ENCODE peak calls at places on chromosome X, in seven cellular contexts. E is mesenchymal stem cell, C is neuronal stem cell, N is IMR-90, J is H9, P is trophoblast cell, L is H1. Y is an unnamed sample.

GRCh38 chrX:45164021-45164621 is 36.6 kb downstream of the DIPK2B start:
- DNase-seq in P (no peak), J (no peak), L (no peak), C (no peak), E (no peak), N (no peak), Y (no peak)

GRCh38 chrX:75957107-75957610 is 172.1 kb upstream of the MAGEE2 start:
- DNase-seq in L (no peak), P (no peak), E (no peak), N (no peak), J (no peak), C (no peak), Y (peak)

GRCh38 chrX:121254336-121254735 is 206.9 kb downstream of the GLUD2 start:
- DNase-seq in C (no peak), J (peak), P (no peak), N (no peak), L (no peak), E (no peak), Y (peak)

GRCh38 chrX:107565916-107566602 is 62.3 kb upstream of the PRPS1 start:
- DNase-seq in P (no peak), E (peak), C (peak), L (no peak), N (peak), J (peak), Y (peak)

GRCh38 chrX:105975382-105975781 is 63.1 kb downstream of the SERPINA7 start:
- DNase-seq in P (peak), N (peak), C (peak), J (no peak), L (no peak), E (peak), Y (peak)

GRCh38 chrX:12824944-12825343 is 33.7 kb downstream of the PRPS2 start:
- DNase-seq in C (no peak), P (no peak), L (no peak), J (no peak), N (no peak), E (no peak), Y (peak)

GRCh38 chrX:134642394-134642793 is 15.9 kb downstream of the PLAC1 start:
- DNase-seq in P (no peak), L (no peak), N (no peak), E (no peak), C (no peak), J (no peak), Y (no peak)

GRCh38 chrX:63428348-63428747 is 77.2 kb upstream of the SPIN4 start:
- DNase-seq in E (no peak), C (no peak), P (peak), J (no peak), N (peak), L (no peak), Y (no peak)

GRCh38 chrX:9885150-9885549 is 82.0 kb upstream of the CLDN34 start:
- DNase-seq in P (peak), C (no peak), E (peak), L (peak), N (peak), J (peak), Y (peak)

GRCh38 chrX:72495041-72495440 is 77.6 kb downstream of the HDAC8 start:
- DNase-seq in J (no peak), L (no peak), P (no peak), C (no peak), N (no peak), E (no peak), Y (no peak)

GRCh38 chrX:65420154-65420553 is 114.4 kb downstream of the LAS1L start:
- DNase-seq in P (no peak), N (no peak), J (no peak), L (no peak), C (no peak), E (no peak), Y (no peak)

GRCh38 chrX:30735839-30736238 is 82.6 kb downstream of the GK start:
- DNase-seq in E (peak), L (peak), C (peak), P (peak), N (peak), J (peak), Y (peak)

GRCh38 chrX:153409414-153410101 is 1.7 kb upstream of the ZFP92 start:
- DNase-seq in L (no peak), E (no peak), P (peak), C (no peak), N (no peak), J (no peak), Y (no peak)

GRCh38 chrX:43707812-43708548 is 51.9 kb downstream of the MAOA start:
- DNase-seq in E (peak), N (no peak), C (no peak), P (no peak), J (no peak), L (no peak), Y (no peak)

GRCh38 chrX:123964155-123964554 is 2.6 kb downstream of the STAG2 start:
- DNase-seq in E (peak), L (no peak), C (no peak), P (no peak), J (no peak), N (peak), Y (peak)

GRCh38 chrX:96591418-96591817 is 93.2 kb upstream of the DIAPH2 start:
- DNase-seq in N (no peak), L (no peak), E (no peak), J (no peak), P (no peak), C (no peak), Y (no peak)

GRCh38 chrX:132219343-132219768 is at the start of gene RAP2C:
- DNase-seq in C (peak), J (peak), P (peak), E (peak), N (peak), L (peak), Y (peak)

GRCh38 chrX:72101597-72102037 is 30.1 kb downstream of the RTL5 start:
- DNase-seq in C (no peak), P (peak), N (no peak), J (peak), L (no peak), E (no peak), Y (peak)

GRCh38 chrX:48835524-48836329 is at the start of gene PCSK1N:
- DNase-seq in N (no peak), L (no peak), E (no peak), C (no peak), P (peak), J (peak), Y (peak)

GRCh38 chrX:49627030-49627777 is 28.4 kb downstream of the GAGE1 start:
- DNase-seq in E (no peak), J (peak), C (no peak), N (no peak), L (peak), P (peak), Y (peak)

GRCh38 chrX:103101280-103102042 is 8.5 kb upstream of the NXF3 start:
- DNase-seq in C (no peak), L (no peak), P (no peak), J (no peak), N (no peak), E (no peak), Y (peak)

GRCh38 chrX:103099706-103100105 is 6.8 kb upstream of the NXF3 start:
- DNase-seq in P (no peak), L (no peak), N (no peak), E (no peak), C (no peak), J (no peak), Y (no peak)

GRCh38 chrX:103098488-103098887 is 5.5 kb upstream of the NXF3 start:
- DNase-seq in J (no peak), N (no peak), L (no peak), E (no peak), C (no peak), P (no peak), Y (peak)

GRCh38 chrX:103100484-103100883 is 7.5 kb upstream of the NXF3 start:
- DNase-seq in L (no peak), C (no peak), J (no peak), N (no peak), E (no peak), P (no peak), Y (no peak)
- H2AK5ac ChIP-seq in L (no peak), C (no peak), J (no peak), N (no peak), E (no peak), P (no peak), Y (no peak)

DNA sequence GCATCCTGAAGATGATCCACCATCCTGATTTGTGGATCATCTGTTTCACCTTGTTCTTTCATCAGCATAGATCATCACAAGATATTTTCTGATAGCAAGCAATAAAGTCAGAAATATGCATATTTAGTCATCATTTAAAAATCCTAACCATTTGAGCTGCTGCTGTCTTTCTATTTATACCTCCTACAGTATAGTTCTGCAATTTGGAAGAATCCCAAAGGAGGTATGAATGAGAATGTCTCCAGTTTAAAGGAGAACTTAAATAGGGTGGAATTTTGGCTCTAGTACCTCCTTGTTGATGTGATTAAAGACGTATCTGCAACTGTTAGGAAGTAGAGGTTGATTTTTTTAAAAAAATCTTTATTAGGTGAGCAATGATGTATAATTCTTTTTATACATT is 7.6 kb downstream of the SLC25A14 start:
- DNase-seq in C (no peak), E (no peak), N (peak), L (no peak), P (peak), J (no peak), Y (no peak)
- H2AK5ac ChIP-seq in C (no peak), E (no peak), N (no peak), L (no peak), P (no peak), J (no peak), Y (no peak)

GRCh38 chrX:3256868-3257267 is 89.6 kb downstream of the MXRA5 start:
- DNase-seq in J (no peak), E (no peak), C (no peak), L (no peak), P (no peak), N (no peak), Y (no peak)

GRCh38 chrX:3250946-3251345 is 95.5 kb downstream of the MXRA5 start:
- DNase-seq in L (no peak), P (no peak), J (no peak), N (peak), E (no peak), C (no peak), Y (no peak)

GRCh38 chrX:3257471-3257870 is 89.0 kb downstream of the MXRA5 start:
- DNase-seq in L (no peak), C (no peak), J (no peak), E (no peak), N (no peak), P (no peak), Y (no peak)

GRCh38 chrX:3252744-3253143 is 93.7 kb downstream of the MXRA5 start:
- DNase-seq in P (peak), C (no peak), N (no peak), L (no peak), E (peak), J (no peak), Y (no peak)
- H2AK5ac ChIP-seq in P (no peak), C (no peak), N (peak), L (no peak), E (no peak), J (no peak), Y (no peak)

GRCh38 chrX:33721927-33722326 is 410.2 kb downstream of the FAM47A start:
- DNase-seq in L (no peak), P (no peak), N (no peak), J (no peak), C (no peak), E (no peak), Y (no peak)

GRCh38 chrX:33726281-33727160 is 405.6 kb downstream of the FAM47A start:
- DNase-seq in L (peak), C (no peak), J (peak), E (no peak), N (no peak), P (no peak), Y (no peak)

DNA sequence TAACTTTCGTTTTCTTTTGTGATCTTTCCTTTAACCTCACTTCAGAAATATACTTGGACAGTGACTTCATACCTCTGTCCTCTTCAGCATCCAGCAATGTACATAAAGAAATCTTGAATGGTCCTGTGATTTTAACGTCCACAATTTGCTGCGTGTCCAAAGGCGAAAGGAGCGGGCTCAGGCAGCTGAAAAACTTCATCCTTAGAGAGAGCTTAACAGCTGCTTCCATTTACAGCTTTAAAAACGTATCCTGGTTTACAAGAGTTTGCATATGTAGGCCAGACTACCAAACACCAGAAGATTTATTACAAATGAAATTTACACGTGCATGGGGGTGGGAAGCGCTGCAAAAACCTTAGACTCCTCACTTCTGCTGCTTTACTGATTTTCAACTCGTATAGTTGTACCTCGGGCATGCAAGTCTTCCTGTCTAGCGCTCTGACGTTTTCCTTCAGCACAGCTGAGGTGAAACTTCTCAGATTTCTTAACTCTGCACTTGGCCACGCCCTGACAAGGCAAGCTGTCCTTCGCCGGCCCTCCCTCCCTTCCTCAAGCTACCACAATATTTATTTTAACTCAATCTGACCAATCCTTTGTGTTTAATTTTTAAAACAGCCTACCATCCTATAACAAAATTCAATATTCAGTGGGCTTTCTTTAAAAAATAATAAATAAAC is 406.4 kb downstream of the FAM47A start:
- DNase-seq in C (peak), N (no peak), P (no peak), J (peak), L (peak), E (peak), Y (peak)
- H2AK5ac ChIP-seq in C (no peak), N (no peak), P (no peak), J (no peak), L (no peak), E (no peak), Y (no peak)

DNA sequence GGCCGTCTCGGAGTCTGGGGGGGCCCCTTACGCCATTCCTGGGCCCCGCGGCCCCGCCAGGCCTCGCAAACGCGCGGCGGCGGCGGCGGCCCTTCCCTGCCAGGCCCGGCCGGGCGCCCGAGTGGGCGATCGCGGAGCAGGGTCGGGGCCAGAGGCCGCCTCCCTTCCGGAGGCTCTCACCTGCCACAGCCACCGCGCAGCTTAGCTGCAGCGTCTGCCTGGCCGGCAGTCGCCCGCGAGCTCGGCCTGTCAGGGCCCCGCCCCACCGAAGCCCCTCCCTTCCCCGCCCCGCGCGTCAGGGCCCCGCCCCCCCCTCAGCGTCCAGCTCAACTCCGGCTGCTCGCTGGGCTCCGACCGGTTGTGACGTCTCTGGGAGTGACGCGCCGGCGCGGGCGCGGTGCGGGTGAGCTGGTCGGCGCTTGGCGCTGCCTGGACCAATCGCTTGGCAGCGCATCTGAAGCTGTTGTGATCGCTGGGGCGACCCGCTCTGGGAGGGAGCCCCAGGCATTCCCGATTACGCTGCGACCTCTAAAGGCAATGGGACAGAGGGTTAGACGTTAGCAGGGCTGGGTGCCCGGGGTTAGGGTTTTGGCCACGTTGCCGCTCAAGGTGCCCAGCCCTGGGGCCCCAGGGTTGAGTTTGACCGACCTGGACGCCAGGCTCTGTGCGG is at the start of gene SLC10A3:
- DNase-seq in N (peak), L (peak), P (peak), C (peak), J (peak), E (peak), Y (peak)
- H2AK5ac ChIP-seq in N (peak), L (no peak), P (peak), C (no peak), J (no peak), E (peak), Y (no peak)

DNA sequence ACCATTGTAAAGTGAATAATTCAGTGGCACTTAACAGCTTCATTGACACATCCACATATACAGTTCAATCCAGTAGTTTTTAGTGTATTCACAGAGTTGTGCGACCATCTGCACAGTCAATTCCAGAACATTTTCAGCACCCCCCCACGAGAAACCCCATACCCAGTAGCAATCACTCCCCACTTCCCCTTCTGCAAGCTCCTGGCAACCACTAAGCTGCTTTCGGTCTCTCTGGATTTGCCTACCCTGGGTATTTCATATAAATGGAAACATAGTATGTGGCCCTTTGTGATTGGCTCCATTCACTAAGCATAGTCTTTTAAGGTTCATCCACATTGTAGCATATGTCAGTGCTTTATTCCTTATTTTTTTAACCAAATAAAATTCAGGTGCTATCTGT is 10.0 kb downstream of the MSL3 start:
- DNase-seq in N (no peak), P (no peak), C (no peak), J (no peak), E (no peak), L (no peak), Y (no peak)
- H2AK5ac ChIP-seq in N (no peak), P (no peak), C (no peak), J (no peak), E (no peak), L (no peak), Y (no peak)

GRCh38 chrX:38315186-38315585 is 12.1 kb downstream of the RPGR start:
- DNase-seq in P (no peak), L (no peak), E (no peak), N (no peak), J (no peak), C (no peak), Y (no peak)
- H2AK5ac ChIP-seq in P (no peak), L (no peak), E (no peak), N (no peak), J (no peak), C (no peak), Y (no peak)

GRCh38 chrX:7318661-7319060 is 170.7 kb upstream of the PUDP start:
- DNase-seq in J (no peak), P (no peak), N (no peak), E (no peak), L (no peak), C (no peak), Y (peak)

GRCh38 chrX:7316280-7316679 is 168.3 kb upstream of the PUDP start:
- DNase-seq in P (peak), E (no peak), J (no peak), C (no peak), L (no peak), N (no peak), Y (no peak)

GRCh38 chrX:7318246-7318645 is 170.3 kb upstream of the PUDP start:
- DNase-seq in C (no peak), L (no peak), P (peak), E (no peak), N (peak), J (no peak), Y (no peak)

GRCh38 chrX:7316887-7317286 is 168.9 kb upstream of the PUDP start:
- DNase-seq in L (no peak), C (no peak), N (peak), E (peak), J (no peak), P (peak), Y (no peak)

DNA sequence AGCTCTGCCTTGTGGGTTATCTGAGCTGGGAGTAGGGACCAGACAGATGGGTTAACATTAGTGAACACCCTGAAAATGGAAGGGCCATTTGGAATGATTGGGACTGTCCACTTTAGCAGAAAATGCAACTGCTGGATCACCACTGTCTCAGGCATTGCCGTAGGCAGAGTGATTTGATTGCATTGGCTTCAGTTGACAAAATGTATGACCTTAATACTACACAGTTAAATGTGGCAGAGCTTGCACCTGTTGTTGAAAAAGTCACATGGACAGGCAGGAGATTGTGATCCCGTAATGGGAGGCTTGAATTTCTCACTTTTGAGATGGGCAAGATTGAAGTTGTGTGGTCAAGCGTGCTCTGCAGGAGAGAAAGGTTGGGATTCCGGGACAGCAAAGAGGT is 166.5 kb upstream of the PUDP start:
- DNase-seq in P (no peak), J (no peak), L (no peak), E (no peak), C (no peak), N (no peak), Y (no peak)
- H2AK5ac ChIP-seq in P (no peak), J (no peak), L (no peak), E (no peak), C (no peak), N (peak), Y (no peak)